ENCODE peak calls at places on chromosomes 16 and 17, in six cellular contexts. H, E, W, U, C and Y are unnamed samples. For H3K9me3, the result is how much of the 10 kb centered on the place peaks cover.

GRCh38 chr16:2598723-2599122 is 60.9 kb downstream of the PDPK1 start:
- DNase-seq in H (no peak), E (no peak), W (no peak), U (no peak), C (no peak), Y (no peak)

GRCh38 chr16:73329363-73330306 is 281.7 kb upstream of the ZFHX3 start:
- DNase-seq in H (no peak), E (peak), W (no peak), U (peak), C (peak), Y (no peak)

GRCh38 chr17:18323007-18323406 is 7.9 kb downstream of the SMCR8 start:
- DNase-seq in H (peak), E (no peak), W (no peak), U (no peak), C (no peak), Y (no peak)

GRCh38 chr16:8505327-8505991 is 84.9 kb downstream of the TMEM114 start:
- DNase-seq in H (no peak), E (no peak), W (no peak), U (no peak), C (no peak), Y (no peak)

GRCh38 chr16:67391424-67392300 is 1.6 kb downstream of the TPPP3 start:
- DNase-seq in H (no peak), E (no peak), W (no peak), U (no peak), C (no peak), Y (peak)

GRCh38 chr16:67447508-67448076 is 16.7 kb downstream of the HSD11B2 start:
- DNase-seq in H (peak), E (no peak), W (no peak), U (peak), C (peak), Y (peak)

GRCh38 chr17:77585142-77585860 is 373.2 kb upstream of the TNRC6C start:
- DNase-seq in H (no peak), E (no peak), W (no peak), U (no peak), C (no peak), Y (no peak)

GRCh38 chr16:52498640-52499039 is 48.3 kb downstream of the TOX3 start:
- DNase-seq in H (no peak), E (no peak), W (no peak), U (no peak), C (no peak), Y (no peak)

GRCh38 chr17:27651411-27652345 is 20.7 kb downstream of the LGALS9 start:
- DNase-seq in H (peak), E (peak), W (no peak), U (peak), C (peak), Y (peak)

GRCh38 chr16:68155425-68155824 is 70.3 kb downstream of the NFATC3 start:
- DNase-seq in H (no peak), E (no peak), W (no peak), U (no peak), C (no peak), Y (no peak)

GRCh38 chr16:22194707-22195444 is 11.2 kb upstream of the EEF2K start:
- DNase-seq in H (no peak), E (no peak), W (no peak), U (no peak), C (no peak), Y (no peak)

GRCh38 chr17:45425125-45425983 is 7.3 kb downstream of the ARHGAP27 start:
- DNase-seq in H (peak), E (no peak), W (peak), U (peak), C (peak), Y (peak)

DNA sequence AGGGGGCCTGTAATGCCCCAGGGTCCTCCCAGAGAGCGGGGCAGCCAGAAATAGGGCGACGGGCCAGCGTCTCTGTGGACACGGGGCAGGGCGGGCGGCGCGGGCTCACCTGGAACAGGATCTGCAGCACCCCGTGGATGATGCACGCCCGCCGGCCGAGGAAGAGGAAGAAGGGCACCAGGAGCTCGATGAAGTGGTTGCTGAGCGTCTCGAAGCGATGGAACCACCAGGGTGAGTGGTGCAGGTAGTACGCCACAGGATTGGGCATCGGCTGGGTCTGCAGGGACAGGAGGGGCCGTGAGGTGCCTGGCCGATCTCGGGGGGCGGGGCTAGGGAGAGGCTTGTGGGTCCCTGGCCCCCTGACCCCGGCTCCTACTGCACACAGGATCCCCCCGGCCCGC is 78.9 kb upstream of the GNG13 start:
- DNase-seq in H (no peak), E (no peak), W (no peak), U (no peak), C (no peak), Y (no peak)
- H3K9me3 ChIP-seq in H (under half), E (under half), W (under half), U (under half), C (under half), Y (under half)

GRCh38 chr16:27390157-27390556 is 11.8 kb upstream of the IL21R start:
- DNase-seq in H (no peak), E (no peak), W (no peak), U (no peak), C (no peak), Y (no peak)

GRCh38 chr16:27387724-27388123 is 14.2 kb upstream of the IL21R start:
- DNase-seq in H (no peak), E (no peak), W (no peak), U (no peak), C (no peak), Y (no peak)

GRCh38 chr16:27385398-27385797 is 16.6 kb upstream of the IL21R start:
- DNase-seq in H (no peak), E (no peak), W (no peak), U (no peak), C (no peak), Y (no peak)

GRCh38 chr16:27386674-27387073 is 15.3 kb upstream of the IL21R start:
- DNase-seq in H (no peak), E (no peak), W (no peak), U (no peak), C (no peak), Y (no peak)

DNA sequence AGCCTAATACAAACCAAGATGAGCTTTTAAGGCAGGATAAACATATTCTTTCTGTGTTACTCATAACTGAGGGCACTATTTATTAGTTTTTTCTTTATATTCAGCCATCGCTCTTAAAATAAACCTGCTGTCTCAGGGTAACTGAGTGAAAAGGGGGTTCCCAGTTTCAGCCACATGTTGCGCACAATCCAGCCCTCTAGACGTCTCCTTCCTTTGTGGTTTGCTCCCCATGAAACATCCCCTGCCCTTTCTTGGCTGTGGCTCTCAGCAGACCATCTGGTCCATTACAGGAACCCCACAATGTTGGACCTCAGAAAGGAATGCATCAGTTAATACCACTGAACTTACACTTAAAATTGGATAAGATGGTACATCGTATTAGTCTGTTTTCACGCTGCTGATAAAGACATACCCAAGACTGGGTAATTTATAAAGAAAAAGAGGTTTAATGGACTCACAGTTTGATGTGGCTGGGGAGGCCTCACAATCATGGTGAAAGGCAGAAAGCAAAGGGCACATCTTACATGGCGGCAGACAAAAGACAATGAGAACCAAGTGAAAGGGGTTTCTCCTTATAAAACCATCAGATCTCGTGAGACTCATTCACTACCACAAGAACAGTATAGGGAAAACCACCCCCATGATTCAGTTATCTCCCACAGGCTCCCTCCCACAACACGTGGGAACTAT is 12.6 kb upstream of the IL21R start:
- DNase-seq in H (peak), E (no peak), W (no peak), U (no peak), C (no peak), Y (no peak)
- H3K14ac ChIP-seq in H (no peak), E (no peak), W (no peak), U (no peak), C (no peak), Y (no peak)

DNA sequence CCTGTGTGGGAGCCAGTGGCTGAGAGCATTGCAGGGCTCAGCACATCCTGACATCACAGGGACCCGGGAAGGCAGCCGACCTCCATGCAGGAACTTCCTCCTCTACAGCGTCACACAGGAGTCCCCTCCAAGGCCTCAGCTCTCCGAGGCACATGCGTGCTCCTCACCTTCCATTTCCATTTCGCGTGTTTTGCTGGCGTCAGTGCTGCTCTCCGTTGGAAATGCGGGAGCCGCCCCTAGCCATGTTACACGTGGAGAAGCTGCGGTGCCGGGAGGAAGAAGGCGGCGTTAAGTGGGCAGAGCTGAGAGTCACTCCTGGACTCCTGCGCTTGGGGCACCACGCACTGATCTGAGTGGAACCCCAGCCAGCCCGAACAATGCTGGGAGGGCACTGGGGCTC is 25.2 kb upstream of the CRISPLD2 start:
- DNase-seq in H (peak), E (no peak), W (no peak), U (no peak), C (no peak), Y (no peak)
- H3K27ac ChIP-seq in H (peak), E (no peak), W (no peak), U (no peak), C (no peak), Y (no peak)

GRCh38 chr17:22128723-22129122 is 436.4 kb downstream of the KCNJ18 start:
- DNase-seq in H (no peak), E (no peak), W (no peak), U (no peak), C (no peak), Y (no peak)
- H3K9me3 ChIP-seq in H (under half), E (under half), W (under half), U (under half), C (under half), Y (under half)

GRCh38 chr17:48462946-48463345 is 32.9 kb upstream of the SKAP1 start:
- DNase-seq in H (no peak), E (no peak), W (no peak), U (no peak), C (no peak), Y (no peak)

GRCh38 chr17:48463531-48463930 is 33.5 kb upstream of the SKAP1 start:
- DNase-seq in H (no peak), E (no peak), W (no peak), U (no peak), C (no peak), Y (no peak)

GRCh38 chr17:48468299-48468698 is 38.3 kb upstream of the SKAP1 start:
- DNase-seq in H (no peak), E (no peak), W (no peak), U (no peak), C (no peak), Y (no peak)

GRCh38 chr17:48469227-48469626 is 39.2 kb upstream of the SKAP1 start:
- DNase-seq in H (no peak), E (no peak), W (no peak), U (no peak), C (no peak), Y (no peak)

DNA sequence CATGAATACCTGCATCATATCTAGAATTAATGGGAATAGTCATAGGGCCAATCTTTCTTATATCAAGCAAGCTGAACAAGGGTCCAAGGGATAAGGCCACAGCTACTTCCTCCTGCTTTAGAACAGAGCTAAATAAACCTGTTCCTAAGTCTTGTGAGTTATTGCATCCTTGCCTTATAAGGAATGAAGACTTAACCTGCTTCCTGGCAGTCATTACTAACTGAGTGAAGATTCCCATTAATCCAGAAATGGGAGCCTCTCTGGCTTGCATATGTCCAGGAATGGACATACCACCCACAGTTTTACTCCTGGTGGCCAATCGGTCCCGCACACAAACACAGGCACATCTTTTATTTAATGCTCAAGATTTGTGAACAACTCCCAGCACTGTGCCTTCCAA is 35.9 kb upstream of the SKAP1 start:
- DNase-seq in H (no peak), E (no peak), W (no peak), U (no peak), C (no peak), Y (no peak)
- H3K14ac ChIP-seq in H (no peak), E (no peak), W (no peak), U (no peak), C (no peak), Y (no peak)